ENCODE peak calls at places on chromosomes 4 and X, in ten cellular contexts. Z is SK-N-SH; C is BE2C; K is tibial artery; J is neuronal stem cell; R is GM12878; Q is colonic mucosa; P is psoas muscle; A is cardiac muscle cell; M is CD4-positive, CD25-positive, alpha-beta regulatory T cell. E is an unnamed sample.
A peak's percentile ranks its signal among the peaks of the same experiment; 100 is the strongest.

GRCh38 chr4:6134612-6135220 is 65.6 kb downstream of the JAKMIP1 start:
- DNase-seq in Z (no peak), C (peak; percentile 26), K (no peak), J (no peak), R (peak; percentile 51), Q (no peak), P (no peak), A (no peak), M (peak; percentile 49), E (peak; percentile 64)

GRCh38 chr4:186743261-186743660 is 19.6 kb upstream of the FAT1 start:
- DNase-seq in Z (no peak), C (no peak), K (no peak), J (no peak), R (no peak), Q (no peak), P (no peak), A (no peak), M (no peak), E (no peak)

GRCh38 chr4:95431678-95432077 is 117.1 kb downstream of the UNC5C start:
- DNase-seq in Z (no peak), C (no peak), K (no peak), J (no peak), R (no peak), Q (no peak), P (no peak), A (no peak), M (no peak), E (no peak)

GRCh38 chrX:23035493-23035892 is 35.7 kb downstream of the DDX53 start:
- DNase-seq in Z (no peak), C (no peak), K (no peak), J (no peak), R (no peak), Q (no peak), P (no peak), A (peak; percentile 5), M (no peak), E (no peak)

GRCh38 chr4:38034986-38035882 is 75.0 kb downstream of the PTTG2 start:
- DNase-seq in Z (peak; percentile 59), C (peak; percentile 36), K (no peak), J (peak; percentile 40), R (no peak), Q (peak; percentile 55), P (no peak), A (peak; percentile 78), M (peak; percentile 18), E (no peak)

GRCh38 chr4:74539043-74539790 is 94.3 kb downstream of the AREG start:
- DNase-seq in Z (no peak), C (no peak), K (no peak), J (no peak), R (no peak), Q (no peak), P (no peak), A (no peak), M (no peak), E (no peak)

GRCh38 chrX:45517090-45517973 is 316.7 kb upstream of the DIPK2B start:
- DNase-seq in Z (no peak), C (no peak), K (no peak), J (no peak), R (no peak), Q (no peak), P (no peak), A (no peak), M (no peak), E (no peak)

GRCh38 chr4:128338634-128339355 is 51.2 kb upstream of the PGRMC2 start:
- DNase-seq in Z (no peak), C (no peak), K (no peak), J (no peak), R (no peak), Q (no peak), P (no peak), A (no peak), M (no peak), E (no peak)

GRCh38 chr4:112145820-112146813 is 863 bp downstream of the FAM241A start:
- DNase-seq in Z (peak; percentile 73), C (peak; percentile 17), K (peak; percentile 72), J (peak; percentile 37), R (peak; percentile 17), Q (peak; percentile 51), P (peak; percentile 47), A (peak; percentile 71), M (peak; percentile 40), E (peak; percentile 52)

GRCh38 chrX:120147537-120147936 is 10.9 kb upstream of the RHOXF2 start:
- DNase-seq in Z (no peak), C (no peak), K (no peak), J (no peak), R (no peak), Q (no peak), P (no peak), A (no peak), M (no peak), E (no peak)

GRCh38 chrX:153725039-153725831 is 579 bp downstream of the ABCD1 start:
- DNase-seq in Z (no peak), C (no peak), K (no peak), J (no peak), R (no peak), Q (no peak), P (no peak), A (no peak), M (peak; percentile 4), E (no peak)
- H3K9me3 ChIP-seq in Z (no peaks in the 10 kb centered on the region), C (no peaks in the 10 kb centered on the region), K (no peaks in the 10 kb centered on the region), J (no peaks in the 10 kb centered on the region), R (no peaks in the 10 kb centered on the region), Q (no peaks in the 10 kb centered on the region), P (no peaks in the 10 kb centered on the region), A (no peaks in the 10 kb centered on the region), M (no peaks in the 10 kb centered on the region), E (no peaks in the 10 kb centered on the region)

GRCh38 chr4:45363931-45364330 is 637.6 kb upstream of the GNPDA2 start:
- DNase-seq in Z (no peak), C (no peak), K (no peak), J (no peak), R (no peak), Q (no peak), P (no peak), A (no peak), M (no peak), E (no peak)
- H3K9me3 ChIP-seq in Z (no peaks in the 10 kb centered on the region), C (no peaks in the 10 kb centered on the region), K (no peaks in the 10 kb centered on the region), J (no peaks in the 10 kb centered on the region), R (no peaks in the 10 kb centered on the region), Q (no peaks in the 10 kb centered on the region), P (no peaks in the 10 kb centered on the region), A (no peaks in the 10 kb centered on the region), M (no peaks in the 10 kb centered on the region), E (peaks cover 2% of the 10 kb centered on the region)

DNA sequence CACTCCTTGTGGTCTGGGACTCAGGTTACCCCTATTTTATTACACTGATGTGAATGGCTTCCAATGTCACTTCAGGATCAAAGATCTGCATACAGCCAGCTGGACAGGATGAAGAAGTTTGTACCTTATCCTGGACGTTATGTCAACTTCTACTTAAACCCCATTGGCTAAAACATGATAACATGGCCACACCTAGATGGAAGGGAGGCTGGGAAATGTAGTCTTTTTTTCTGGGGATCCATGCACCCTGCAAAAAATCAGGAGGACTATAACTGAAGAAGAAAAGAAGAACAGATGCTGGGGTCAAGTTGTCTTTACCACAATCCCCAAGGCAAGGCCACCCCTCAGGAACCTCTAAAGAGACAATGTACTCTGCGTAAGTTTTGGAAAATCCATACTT is 459.2 kb downstream of the BCOR start:
- DNase-seq in Z (no peak), C (no peak), K (no peak), J (no peak), R (no peak), Q (no peak), P (no peak), A (no peak), M (no peak), E (no peak)
- H3K9me3 ChIP-seq in Z (no peaks in the 10 kb centered on the region), C (no peaks in the 10 kb centered on the region), K (no peaks in the 10 kb centered on the region), J (no peaks in the 10 kb centered on the region), R (no peaks in the 10 kb centered on the region), Q (no peaks in the 10 kb centered on the region), P (no peaks in the 10 kb centered on the region), A (no peaks in the 10 kb centered on the region), M (no peaks in the 10 kb centered on the region), E (no peaks in the 10 kb centered on the region)

GRCh38 chr4:92254767-92255442 is 48.9 kb upstream of the GRID2 start:
- DNase-seq in Z (no peak), C (no peak), K (no peak), J (no peak), R (no peak), Q (no peak), P (no peak), A (no peak), M (no peak), E (no peak)
- H3K9me3 ChIP-seq in Z (no peaks in the 10 kb centered on the region), C (no peaks in the 10 kb centered on the region), K (no peaks in the 10 kb centered on the region), J (peaks cover 5% of the 10 kb centered on the region), R (no peaks in the 10 kb centered on the region), Q (no peaks in the 10 kb centered on the region), P (peaks cover 11% of the 10 kb centered on the region), A (no peaks in the 10 kb centered on the region), M (peaks cover 31% of the 10 kb centered on the region), E (no peaks in the 10 kb centered on the region)

E was measured in T-helper 17 cell.